ENCODE peak calls at places on chromosomes 6 and 20, in eight cellular contexts. B, F, H, M, W, S, Z and K are unnamed samples.

GRCh38 chr20:50304883-50305635 is 114.4 kb downstream of the CEBPB start:
- DNase-seq in B (no peak), F (no peak), H (no peak), M (no peak), W (no peak), S (no peak), Z (peak; percentile 100), K (peak; percentile 69)

GRCh38 chr20:23419995-23420901 is 1.0 kb downstream of the NAPB start:
- DNase-seq in B (peak; percentile 68), F (peak; percentile 59), H (peak; percentile 7), M (peak; percentile 36), W (peak; percentile 26), S (no peak), Z (peak; percentile 78), K (peak; percentile 78)

GRCh38 chr6:3749390-3749978 is 2.0 kb downstream of the PXDC1 start:
- DNase-seq in B (no peak), F (peak; percentile 23), H (no peak), M (no peak), W (no peak), S (no peak), Z (peak; percentile 22), K (peak; percentile 78)

GRCh38 chr20:8361008-8361652 is 229.1 kb downstream of the PLCB1 start:
- DNase-seq in B (no peak), F (no peak), H (no peak), M (no peak), W (no peak), S (no peak), Z (peak; percentile 67), K (no peak)

GRCh38 chr6:69735029-69735428 is 61.8 kb downstream of the LMBRD1 start:
- DNase-seq in B (no peak), F (no peak), H (no peak), M (no peak), W (no peak), S (no peak), Z (no peak), K (no peak)

GRCh38 chr6:42075159-42075838 is 25.0 kb downstream of the TAF8 start:
- DNase-seq in B (peak; percentile 85), F (peak; percentile 56), H (peak; percentile 36), M (peak; percentile 33), W (peak; percentile 74), S (peak; percentile 10), Z (peak; percentile 85), K (peak; percentile 84)

GRCh38 chr20:63167918-63168520 is 47.9 kb downstream of the YTHDF1 start:
- DNase-seq in B (no peak), F (no peak), H (no peak), M (no peak), W (no peak), S (no peak), Z (no peak), K (no peak)

GRCh38 chr6:6622557-6622956 is 34.0 kb downstream of the LY86 start:
- DNase-seq in B (no peak), F (no peak), H (no peak), M (no peak), W (no peak), S (no peak), Z (no peak), K (no peak)

GRCh38 chr6:170116643-170117042 is 174.2 kb downstream of the DLL1 start:
- DNase-seq in B (peak; percentile 35), F (no peak), H (no peak), M (no peak), W (no peak), S (no peak), Z (no peak), K (peak; percentile 24)

GRCh38 chr6:75285156-75285639 is 606 bp upstream of the TMEM30A start:
- DNase-seq in B (no peak), F (no peak), H (no peak), M (no peak), W (no peak), S (no peak), Z (no peak), K (no peak)

GRCh38 chr6:169156108-169156821 is 97.4 kb downstream of the THBS2 start:
- DNase-seq in B (no peak), F (no peak), H (no peak), M (no peak), W (no peak), S (no peak), Z (peak; percentile 53), K (no peak)

GRCh38 chr20:20079102-20079784 is 26.9 kb downstream of the CFAP61 start:
- DNase-seq in B (no peak), F (no peak), H (no peak), M (no peak), W (no peak), S (no peak), Z (no peak), K (no peak)

GRCh38 chr6:37984578-37984977 is 165.1 kb downstream of the ZFAND3 start:
- DNase-seq in B (no peak), F (no peak), H (no peak), M (no peak), W (no peak), S (no peak), Z (no peak), K (no peak)

GRCh38 chr6:26328265-26328844 is 36.6 kb upstream of the BTN3A2 start:
- DNase-seq in B (no peak), F (no peak), H (no peak), M (peak; percentile 55), W (no peak), S (no peak), Z (peak; percentile 55), K (no peak)

GRCh38 chr6:118813795-118814194 is 80.2 kb upstream of the ASF1A start:
- DNase-seq in B (no peak), F (no peak), H (no peak), M (no peak), W (no peak), S (no peak), Z (peak; percentile 71), K (no peak)

GRCh38 chr20:63064310-63064709 is 57.5 kb upstream of the BHLHE23 start:
- DNase-seq in B (peak; percentile 39), F (no peak), H (peak; percentile 2), M (no peak), W (no peak), S (no peak), Z (no peak), K (peak; percentile 28)

GRCh38 chr6:47709160-47709559 is 10.8 kb downstream of the ADGRF4 start:
- DNase-seq in B (no peak), F (no peak), H (no peak), M (no peak), W (no peak), S (no peak), Z (no peak), K (no peak)

GRCh38 chr6:166870602-166871208 is 85.6 kb downstream of the RNASET2 start:
- DNase-seq in B (no peak), F (no peak), H (no peak), M (no peak), W (no peak), S (no peak), Z (no peak), K (no peak)

GRCh38 chr6:148831064-148831463 is 84.2 kb downstream of the UST start:
- DNase-seq in B (no peak), F (peak; percentile 51), H (peak; percentile 15), M (no peak), W (no peak), S (no peak), Z (no peak), K (no peak)

GRCh38 chr6:155185544-155185943 is 78.3 kb upstream of the CLDN20 start:
- DNase-seq in B (peak; percentile 61), F (no peak), H (no peak), M (no peak), W (no peak), S (no peak), Z (no peak), K (no peak)

GRCh38 chr20:14600527-14600926 is 263.1 kb upstream of the FLRT3 start:
- DNase-seq in B (no peak), F (no peak), H (no peak), M (no peak), W (no peak), S (no peak), Z (no peak), K (no peak)

GRCh38 chr6:110518281-110518623 is 41.8 kb upstream of the SLC22A16 start:
- DNase-seq in B (no peak), F (no peak), H (no peak), M (no peak), W (peak; percentile 76), S (no peak), Z (peak; percentile 66), K (no peak)

GRCh38 chr6:117168296-117169059 is 96.9 kb upstream of the VGLL2 start:
- DNase-seq in B (no peak), F (no peak), H (no peak), M (no peak), W (no peak), S (no peak), Z (no peak), K (no peak)

GRCh38 chr6:161198781-161199505 is 74.9 kb downstream of the AGPAT4 start:
- DNase-seq in B (no peak), F (no peak), H (no peak), M (no peak), W (no peak), S (no peak), Z (peak; percentile 29), K (no peak)

GRCh38 chr20:4066551-4066950 is 51.2 kb upstream of the RNF24 start:
- DNase-seq in B (no peak), F (no peak), H (no peak), M (no peak), W (no peak), S (no peak), Z (no peak), K (no peak)